ENCODE peak calls at places on chromosome 1, in nine cellular contexts. R, Y, X, K, Q, C, W, N and E are unnamed samples.

GRCh38 chr1:32818804-32819541 is 1.5 kb downstream of the S100PBP start:
- DNase-seq in R (no peak), Y (no peak), X (no peak), K (no peak), Q (no peak), C (no peak), W (no peak), N (no peak), E (no peak)

GRCh38 chr1:197066277-197066676 is 783 bp downstream of the F13B start:
- DNase-seq in R (no peak), Y (no peak), X (no peak), K (no peak), Q (no peak), C (no peak), W (no peak), N (no peak), E (no peak)

GRCh38 chr1:192491804-192492554 is 83.6 kb upstream of the RGS1 start:
- DNase-seq in R (no peak), Y (no peak), X (no peak), K (peak; percentile 45), Q (no peak), C (no peak), W (peak; percentile 37), N (no peak), E (no peak)

GRCh38 chr1:212981571-212982328 is 31.4 kb downstream of the VASH2 start:
- DNase-seq in R (no peak), Y (no peak), X (peak; percentile 41), K (peak; percentile 13), Q (no peak), C (peak; percentile 58), W (no peak), N (no peak), E (no peak)

GRCh38 chr1:9901148-9902059 is 8.7 kb downstream of the CTNNBIP1 start:
- DNase-seq in R (peak; percentile 37), Y (no peak), X (peak; percentile 72), K (no peak), Q (peak; percentile 63), C (peak; percentile 69), W (no peak), N (no peak), E (no peak)

GRCh38 chr1:246404078-246404477 is 103.0 kb downstream of the SMYD3 start:
- DNase-seq in R (no peak), Y (no peak), X (no peak), K (no peak), Q (no peak), C (no peak), W (no peak), N (no peak), E (no peak)

GRCh38 chr1:43836267-43836951 is 97.2 kb upstream of the ARTN start:
- DNase-seq in R (peak; percentile 29), Y (peak; percentile 55), X (peak; percentile 70), K (no peak), Q (peak; percentile 59), C (peak; percentile 86), W (no peak), N (no peak), E (peak; percentile 23)

GRCh38 chr1:64215576-64215975 is 12.2 kb downstream of the UBE2U start:
- DNase-seq in R (no peak), Y (no peak), X (no peak), K (no peak), Q (no peak), C (no peak), W (no peak), N (no peak), E (no peak)

DNA sequence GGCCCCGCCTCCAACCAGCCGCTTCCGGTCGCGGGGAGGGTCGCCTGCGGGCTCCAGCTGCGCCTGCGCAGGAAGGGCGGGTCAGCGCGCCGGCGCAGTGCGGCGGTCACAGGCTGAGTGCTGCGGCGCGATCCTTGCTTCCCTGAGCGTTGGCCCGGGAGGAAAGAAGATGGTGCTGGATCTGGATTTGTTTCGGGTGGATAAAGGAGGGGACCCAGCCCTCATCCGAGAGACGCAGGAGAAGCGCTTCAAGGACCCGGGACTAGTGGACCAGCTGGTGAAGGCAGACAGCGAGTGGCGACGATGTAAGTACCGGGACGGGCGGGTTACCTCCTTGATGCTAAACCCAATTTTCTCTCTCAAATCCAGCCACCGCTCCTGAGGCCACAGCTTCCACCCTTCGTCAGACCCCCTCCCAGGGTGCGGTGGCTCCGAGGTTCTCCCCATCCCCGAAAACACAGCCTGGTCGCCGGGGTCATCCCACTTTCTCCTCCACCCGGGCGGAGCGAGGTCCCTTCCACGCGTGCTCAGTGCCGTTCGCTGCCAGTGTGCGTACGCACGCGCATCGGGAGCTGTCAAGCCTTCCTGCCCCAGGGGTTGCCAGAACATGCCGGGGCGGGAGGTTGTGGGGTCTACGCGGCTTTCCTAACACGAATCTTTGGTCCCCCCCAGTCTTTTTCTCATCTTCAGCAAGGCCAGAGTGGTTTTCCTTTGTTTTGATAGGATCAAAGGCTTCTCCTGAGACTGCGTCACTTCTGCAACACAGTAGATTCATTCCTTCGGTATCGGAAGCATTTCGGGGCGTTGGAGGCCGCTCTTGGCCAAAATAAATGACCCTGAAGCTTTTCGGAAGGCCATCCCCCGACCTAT is at the start of gene SARS1:
- DNase-seq in R (peak; percentile 85), Y (peak; percentile 76), X (peak; percentile 91), K (peak; percentile 80), Q (peak; percentile 92), C (peak; percentile 92), W (peak; percentile 91), N (peak; percentile 72), E (peak; percentile 84)
- TF ChIP-seq POLR2A in R (peak; percentile 90), Y (no peak), X (peak; percentile 63), K (peak; percentile 90), Q (peak; percentile 82), C (peak; percentile 6), W (peak; percentile 88), N (peak; percentile 94), E (peak; percentile 89)

DNA sequence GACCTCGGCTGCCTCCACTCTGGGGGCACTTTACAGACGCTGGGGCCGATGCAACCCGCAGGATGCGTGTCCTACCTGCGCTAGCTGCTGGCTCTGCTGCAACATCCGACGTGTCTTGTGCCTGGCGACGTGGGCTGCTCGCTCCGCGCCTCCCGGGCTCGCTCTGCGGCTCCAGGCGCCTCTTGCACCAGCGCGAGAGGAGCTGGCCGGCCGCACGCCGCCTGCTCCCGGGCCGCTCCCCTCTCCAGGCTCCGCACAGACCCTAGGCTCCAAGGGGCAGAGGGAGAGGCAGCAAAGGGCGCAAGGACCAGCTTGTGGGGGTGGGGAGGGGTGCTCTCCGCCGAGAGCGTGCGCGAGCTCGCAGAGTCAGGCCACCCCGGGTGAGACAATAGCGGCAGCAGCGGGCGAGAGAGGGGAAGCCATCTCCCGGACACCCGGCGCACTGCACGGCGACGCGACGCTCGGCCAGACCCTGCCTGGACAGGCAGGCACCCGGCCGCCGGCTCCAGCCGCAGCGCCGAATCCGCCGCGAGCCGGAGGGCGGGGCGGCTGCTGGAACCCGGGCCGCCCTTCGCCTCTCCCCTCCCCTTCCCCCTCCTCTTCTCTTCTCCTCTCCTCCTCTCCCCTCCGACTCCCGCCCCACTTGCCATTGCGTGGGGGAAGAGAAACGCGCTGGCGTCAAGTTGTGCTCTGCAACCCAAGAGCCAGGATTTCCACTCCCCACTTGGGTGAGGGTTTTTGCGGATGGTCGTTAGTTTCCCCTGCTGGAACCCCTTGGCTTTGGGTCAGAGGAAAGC is at the start of gene PIK3C2B:
- DNase-seq in R (peak; percentile 52), Y (peak; percentile 71), X (peak; percentile 83), K (peak; percentile 73), Q (peak; percentile 89), C (peak; percentile 84), W (peak; percentile 88), N (peak; percentile 59), E (peak; percentile 86)
- TF ChIP-seq POLR2A in R (peak; percentile 9), Y (peak; percentile 68), X (peak; percentile 38), K (peak; percentile 26), Q (peak; percentile 76), C (peak; percentile 4), W (peak; percentile 82), N (peak; percentile 67), E (peak; percentile 76)

DNA sequence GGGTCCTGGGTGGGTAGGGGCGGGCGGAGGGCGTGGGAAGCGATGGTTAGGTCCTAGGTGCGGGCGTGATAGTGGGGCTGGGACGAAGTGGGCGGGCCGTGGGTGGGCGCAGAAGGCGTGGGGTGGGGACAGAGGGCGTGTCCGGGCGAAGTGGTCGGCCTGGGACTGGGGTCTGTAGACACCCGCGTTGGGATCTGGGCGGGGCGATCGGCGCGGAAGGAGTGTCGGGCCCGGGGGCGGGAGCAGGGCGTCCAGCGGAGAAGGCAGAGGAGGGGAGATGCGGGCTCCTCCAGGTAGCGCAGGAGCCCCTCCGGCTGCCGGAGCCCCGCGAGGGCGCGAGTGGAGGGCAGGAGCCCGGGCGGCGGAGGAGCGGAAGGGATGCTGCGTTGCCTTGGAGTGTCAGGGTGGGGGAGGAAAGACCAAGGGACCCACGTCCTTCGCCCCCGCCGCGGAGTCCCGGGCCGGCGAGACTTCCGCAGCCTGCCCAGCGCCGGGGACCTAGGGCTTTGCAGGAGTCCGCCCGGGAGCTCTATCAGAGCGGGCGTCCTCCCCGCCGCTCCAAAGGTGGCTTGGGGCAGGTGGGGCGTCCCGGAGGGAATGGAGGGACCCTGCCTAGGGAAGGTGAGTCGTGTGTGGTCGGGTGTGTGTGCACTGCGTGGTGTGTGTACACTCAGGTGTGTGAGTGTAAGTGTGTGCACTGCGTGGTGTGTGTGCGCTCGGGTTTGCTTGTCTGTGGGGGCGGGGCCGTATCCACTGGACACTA is 27.0 kb upstream of the PRSS38 start:
- DNase-seq in R (peak; percentile 62), Y (peak; percentile 29), X (no peak), K (no peak), Q (peak; percentile 60), C (peak; percentile 43), W (peak; percentile 62), N (peak; percentile 13), E (peak; percentile 67)
- TF ChIP-seq POLR2A in R (no peak), Y (no peak), X (peak; percentile 7), K (no peak), Q (no peak), C (no peak), W (no peak), N (peak; percentile 51), E (peak; percentile 25)

GRCh38 chr1:3668148-3668547 is 15.8 kb downstream of the TP73 start:
- DNase-seq in R (no peak), Y (no peak), X (peak; percentile 8), K (no peak), Q (peak; percentile 49), C (no peak), W (no peak), N (no peak), E (no peak)

GRCh38 chr1:3661631-3662030 is 9.3 kb downstream of the TP73 start:
- DNase-seq in R (no peak), Y (no peak), X (no peak), K (no peak), Q (no peak), C (no peak), W (no peak), N (no peak), E (no peak)

GRCh38 chr1:3663999-3664699 is 11.8 kb downstream of the TP73 start:
- DNase-seq in R (no peak), Y (no peak), X (peak; percentile 10), K (no peak), Q (peak; percentile 39), C (no peak), W (no peak), N (no peak), E (no peak)

GRCh38 chr1:3662080-3662671 is 9.9 kb downstream of the TP73 start:
- DNase-seq in R (no peak), Y (no peak), X (peak; percentile 7), K (no peak), Q (no peak), C (no peak), W (no peak), N (no peak), E (no peak)

DNA sequence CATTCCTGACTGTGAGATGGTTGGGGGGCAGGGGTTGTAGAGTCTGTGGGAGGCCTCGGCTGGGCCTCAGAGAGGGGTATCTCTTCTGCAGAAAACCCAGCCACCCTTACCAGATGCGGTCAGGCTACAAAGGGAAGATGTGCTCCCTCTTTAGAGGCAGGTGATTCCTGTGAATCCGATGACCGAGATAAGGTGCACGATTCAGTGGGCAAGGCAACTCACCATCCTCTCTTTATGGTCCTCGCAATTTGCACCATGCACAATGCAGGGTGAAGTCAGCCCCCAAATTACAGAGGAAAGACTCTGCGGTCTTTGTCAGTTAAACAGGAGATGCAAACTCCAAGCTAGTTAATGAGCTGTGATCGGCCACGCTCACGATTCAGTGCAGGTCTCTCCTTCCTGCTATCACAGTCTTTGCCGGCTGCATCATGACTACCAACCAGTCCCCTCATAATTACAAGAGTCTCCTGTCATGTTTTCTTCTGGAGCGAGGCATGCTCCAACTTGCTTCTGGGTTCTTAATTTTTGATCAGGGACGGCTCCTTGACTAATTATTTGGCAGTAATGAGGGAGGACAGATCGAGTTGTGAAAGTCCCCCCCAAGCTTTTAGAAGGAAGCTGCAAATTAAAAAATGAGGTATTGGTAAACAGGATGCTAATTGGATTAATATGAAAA is 12.5 kb downstream of the TP73 start:
- DNase-seq in R (no peak), Y (no peak), X (no peak), K (no peak), Q (peak; percentile 9), C (no peak), W (no peak), N (no peak), E (no peak)
- TF ChIP-seq POLR2A in R (no peak), Y (no peak), X (no peak), K (no peak), Q (no peak), C (no peak), W (no peak), N (no peak), E (no peak)